ENCODE peak calls at places on chromosomes 12 and 14, in nine cellular contexts. H is stimulated activated CD8-positive, alpha-beta memory T cell treated with anti-CD3 and anti-CD28 coated beads, Interleukin-15, amount 100 ng/mL, for 24 hours; S is activated CD4-positive, alpha-beta T cell treated with anti-CD3 and anti-CD28 coated beads for 48 hours; B is neural progenitor cell; C is NCI-H460; F is AG08396; Z is effector memory CD8-positive, alpha-beta T cell; J is activated CD4-positive, CD25-positive, alpha-beta regulatory T cell treated with anti-CD3 and anti-CD28 coated beads, Interleukin-2, amount 50 U/mL, for 72 hours; K is HT1080. Y is an unnamed sample.

GRCh38 chr12:29073631-29074239 is 75.3 kb upstream of the FAR2 start:
- DNase-seq in H (no peak), S (no peak), B (peak), C (peak), F (peak), Z (peak), J (no peak), K (peak), Y (peak)

GRCh38 chr12:81866081-81866480 is 106.9 kb upstream of the PPFIA2 start:
- DNase-seq in H (no peak), S (no peak), B (no peak), C (no peak), F (no peak), Z (no peak), J (no peak), K (peak), Y (no peak)

GRCh38 chr12:76611533-76611932 is 52.0 kb upstream of the OSBPL8 start:
- DNase-seq in H (no peak), S (no peak), B (no peak), C (peak), F (peak), Z (no peak), J (no peak), K (peak), Y (peak)

GRCh38 chr12:88501976-88502938 is 78.0 kb downstream of the KITLG start:
- DNase-seq in H (no peak), S (no peak), B (no peak), C (no peak), F (no peak), Z (no peak), J (no peak), K (peak), Y (peak)

GRCh38 chr12:108484431-108484830 is 30.6 kb upstream of the FICD start:
- DNase-seq in H (no peak), S (no peak), B (no peak), C (no peak), F (no peak), Z (no peak), J (no peak), K (peak), Y (no peak)

GRCh38 chr12:28050606-28051005 is 78.1 kb upstream of the PTHLH start:
- DNase-seq in H (no peak), S (no peak), B (no peak), C (no peak), F (no peak), Z (no peak), J (no peak), K (peak), Y (peak)

GRCh38 chr12:29743801-29744200 is 39.9 kb downstream of the TMTC1 start:
- DNase-seq in H (no peak), S (no peak), B (no peak), C (peak), F (peak), Z (no peak), J (no peak), K (peak), Y (no peak)

GRCh38 chr12:2940564-2940963 is 18.6 kb upstream of the TEAD4 start:
- DNase-seq in H (no peak), S (no peak), B (no peak), C (no peak), F (no peak), Z (no peak), J (no peak), K (no peak), Y (no peak)

GRCh38 chr12:49891476-49891875 is 12.2 kb downstream of the FAIM2 start:
- DNase-seq in H (no peak), S (no peak), B (no peak), C (no peak), F (no peak), Z (no peak), J (no peak), K (no peak), Y (no peak)

GRCh38 chr12:104345234-104346066 is 41.9 kb downstream of the EID3 start:
- DNase-seq in H (no peak), S (no peak), B (no peak), C (no peak), F (no peak), Z (no peak), J (no peak), K (no peak), Y (no peak)

GRCh38 chr14:86450075-86450474 is 920.1 kb downstream of the FLRT2 start:
- DNase-seq in H (no peak), S (no peak), B (no peak), C (no peak), F (no peak), Z (no peak), J (no peak), K (no peak), Y (no peak)

GRCh38 chr14:102196008-102196407 is 56.3 kb downstream of the WDR20 start:
- DNase-seq in H (no peak), S (no peak), B (no peak), C (no peak), F (no peak), Z (no peak), J (no peak), K (no peak), Y (no peak)

GRCh38 chr14:74545386-74545785 is 51.8 kb downstream of the ISCA2 start:
- DNase-seq in H (no peak), S (no peak), B (no peak), C (no peak), F (no peak), Z (no peak), J (no peak), K (no peak), Y (no peak)

GRCh38 chr12:132154941-132155770 is 10.9 kb downstream of the NOC4L start:
- DNase-seq in H (no peak), S (peak), B (peak), C (no peak), F (no peak), Z (no peak), J (no peak), K (no peak), Y (no peak)

GRCh38 chr12:102095677-102096263 is 24.1 kb downstream of the NUP37 start:
- DNase-seq in H (no peak), S (no peak), B (peak), C (no peak), F (peak), Z (no peak), J (no peak), K (peak), Y (peak)

GRCh38 chr14:23663127-23663526 is 27.0 kb downstream of the DHRS2 start:
- DNase-seq in H (no peak), S (no peak), B (no peak), C (no peak), F (no peak), Z (peak), J (no peak), K (no peak), Y (no peak)

GRCh38 chr12:114955414-114956014 is 271.5 kb upstream of the TBX3 start:
- DNase-seq in H (no peak), S (no peak), B (no peak), C (no peak), F (no peak), Z (no peak), J (no peak), K (peak), Y (no peak)

GRCh38 chr12:53974084-53975018 is at the start of gene HOTAIR:
- DNase-seq in H (no peak), S (peak), B (no peak), C (no peak), F (peak), Z (no peak), J (no peak), K (no peak), Y (peak)

GRCh38 chr14:33642080-33642479 is 308.8 kb downstream of the EGLN3 start:
- DNase-seq in H (no peak), S (no peak), B (peak), C (no peak), F (no peak), Z (no peak), J (no peak), K (no peak), Y (no peak)

GRCh38 chr14:79638647-79639266 is 572.5 kb downstream of the DIO2 start:
- DNase-seq in H (no peak), S (no peak), B (no peak), C (no peak), F (no peak), Z (no peak), J (no peak), K (no peak), Y (no peak)

GRCh38 chr12:4421590-4422031 is 24.0 kb downstream of the FGF6 start:
- DNase-seq in H (no peak), S (peak), B (peak), C (peak), F (peak), Z (peak), J (no peak), K (peak), Y (peak)

GRCh38 chr12:75705749-75706719 is 194.6 kb upstream of the KRR1 start:
- DNase-seq in H (no peak), S (no peak), B (no peak), C (no peak), F (peak), Z (no peak), J (no peak), K (peak), Y (no peak)

GRCh38 chr12:54164402-54165145 is 24.2 kb downstream of the SMUG1 start:
- DNase-seq in H (no peak), S (no peak), B (peak), C (no peak), F (no peak), Z (no peak), J (no peak), K (no peak), Y (no peak)

GRCh38 chr12:76176935-76177334 is 92.5 kb upstream of the NAP1L1 start:
- DNase-seq in H (no peak), S (no peak), B (no peak), C (no peak), F (peak), Z (no peak), J (no peak), K (no peak), Y (no peak)

GRCh38 chr12:15613981-15614380 is 175.2 kb downstream of the EPS8 start:
- DNase-seq in H (no peak), S (no peak), B (no peak), C (no peak), F (no peak), Z (no peak), J (no peak), K (no peak), Y (no peak)

GRCh38 chr14:103398427-103399195 is 13.4 kb downstream of the MARK3 start:
- DNase-seq in H (no peak), S (no peak), B (no peak), C (no peak), F (no peak), Z (no peak), J (no peak), K (peak), Y (no peak)

GRCh38 chr12:54890339-54890738 is 36.0 kb downstream of the MUCL1 start:
- DNase-seq in H (no peak), S (no peak), B (no peak), C (no peak), F (no peak), Z (no peak), J (no peak), K (no peak), Y (no peak)

GRCh38 chr14:34462132-34462893 is at the start of gene SPTSSA:
- DNase-seq in H (peak), S (peak), B (peak), C (peak), F (peak), Z (peak), J (peak), K (peak), Y (peak)

GRCh38 chr12:103742349-103742784 is 98.7 kb downstream of the NT5DC3 start:
- DNase-seq in H (no peak), S (no peak), B (no peak), C (no peak), F (no peak), Z (no peak), J (no peak), K (no peak), Y (no peak)

GRCh38 chr12:6378709-6379427 is 3.5 kb upstream of the SCNN1A start:
- DNase-seq in H (no peak), S (no peak), B (no peak), C (no peak), F (no peak), Z (no peak), J (no peak), K (no peak), Y (no peak)

GRCh38 chr14:80477388-80478160 is 266.3 kb upstream of the DIO2 start:
- DNase-seq in H (no peak), S (no peak), B (no peak), C (no peak), F (no peak), Z (no peak), J (no peak), K (no peak), Y (no peak)

GRCh38 chr12:25583545-25583944 is 30.5 kb upstream of the LMNTD1 start:
- DNase-seq in H (no peak), S (no peak), B (peak), C (no peak), F (no peak), Z (no peak), J (no peak), K (no peak), Y (no peak)

GRCh38 chr12:121980211-121980891 is 41.3 kb upstream of the BCL7A start:
- DNase-seq in H (no peak), S (peak), B (no peak), C (no peak), F (no peak), Z (no peak), J (no peak), K (peak), Y (peak)

GRCh38 chr14:56659964-56660551 is 80.5 kb downstream of the TMEM260 start:
- DNase-seq in H (no peak), S (no peak), B (peak), C (peak), F (peak), Z (no peak), J (no peak), K (peak), Y (peak)

GRCh38 chr14:89926709-89927108 is 27.8 kb downstream of the EFCAB11 start:
- DNase-seq in H (no peak), S (no peak), B (no peak), C (no peak), F (no peak), Z (no peak), J (no peak), K (no peak), Y (no peak)

GRCh38 chr12:67193705-67194104 is 75.5 kb upstream of the CAND1 start:
- DNase-seq in H (no peak), S (peak), B (peak), C (peak), F (peak), Z (peak), J (no peak), K (peak), Y (peak)

GRCh38 chr12:128088926-128089325 is 178.0 kb upstream of the TMEM132C start:
- DNase-seq in H (no peak), S (no peak), B (no peak), C (no peak), F (no peak), Z (no peak), J (no peak), K (no peak), Y (no peak)

GRCh38 chr14:83757896-83758295 is 1772.0 kb upstream of the FLRT2 start:
- DNase-seq in H (no peak), S (no peak), B (no peak), C (no peak), F (no peak), Z (no peak), J (no peak), K (no peak), Y (no peak)

GRCh38 chr12:26112703-26113147 is 12.1 kb downstream of the BHLHE41 start:
- DNase-seq in H (no peak), S (no peak), B (peak), C (no peak), F (no peak), Z (no peak), J (no peak), K (no peak), Y (no peak)